ENCODE peak calls at places on chromosome 6, in six cellular contexts. F is IMR-90, S is H9, R is neuronal stem cell, X is mesendoderm, V is H1. A is an unnamed sample.

GRCh38 chr6:164379786-164380185 is 929.6 kb downstream of the C6orf118 start:
- DNase-seq in F (no peak), S (no peak), R (no peak), X (no peak), V (no peak), A (no peak)

GRCh38 chr6:81938991-81939773 is 186.7 kb upstream of the TENT5A start:
- DNase-seq in F (peak), S (no peak), R (no peak), X (peak), V (no peak), A (peak)

GRCh38 chr6:134574491-134574890 is 256.6 kb upstream of the SGK1 start:
- DNase-seq in F (no peak), S (no peak), R (no peak), X (no peak), V (no peak), A (no peak)

GRCh38 chr6:139676718-139677117 is 302.3 kb upstream of the CITED2 start:
- DNase-seq in F (no peak), S (no peak), R (no peak), X (peak), V (no peak), A (no peak)

GRCh38 chr6:14110001-14110818 is 7.4 kb upstream of the CD83 start:
- DNase-seq in F (no peak), S (no peak), R (no peak), X (no peak), V (no peak), A (no peak)

GRCh38 chr6:132511159-132511835 is 1.6 kb downstream of the STX7 start:
- DNase-seq in F (no peak), S (no peak), R (no peak), X (no peak), V (no peak), A (peak)

GRCh38 chr6:85726206-85726605 is 83.5 kb upstream of the SYNCRIP start:
- DNase-seq in F (no peak), S (no peak), R (peak), X (peak), V (no peak), A (no peak)

GRCh38 chr6:19465760-19466159 is 371.4 kb upstream of the ID4 start:
- DNase-seq in F (peak), S (no peak), R (no peak), X (no peak), V (no peak), A (peak)

GRCh38 chr6:89985744-89986493 is 91.7 kb downstream of the GJA10 start:
- DNase-seq in F (peak), S (no peak), R (peak), X (no peak), V (no peak), A (peak)

GRCh38 chr6:150734235-150734634 is 131.3 kb upstream of the MTHFD1L start:
- DNase-seq in F (no peak), S (no peak), R (no peak), X (no peak), V (no peak), A (no peak)

GRCh38 chr6:165717732-165718465 is 54.9 kb upstream of the PDE10A start:
- DNase-seq in F (peak), S (no peak), R (no peak), X (peak), V (no peak), A (peak)

GRCh38 chr6:122770835-122771601 is 8.5 kb upstream of the FABP7 start:
- DNase-seq in F (no peak), S (no peak), R (no peak), X (peak), V (no peak), A (no peak)

GRCh38 chr6:167548451-167548850 is 223.6 kb downstream of the TTLL2 start:
- DNase-seq in F (no peak), S (no peak), R (no peak), X (no peak), V (no peak), A (no peak)

GRCh38 chr6:146041282-146041681 is 12.4 kb downstream of the GRM1 start:
- DNase-seq in F (no peak), S (peak), R (no peak), X (peak), V (peak), A (peak)

GRCh38 chr6:30500421-30501069 is 11.2 kb downstream of the HLA-E start:
- DNase-seq in F (peak), S (no peak), R (no peak), X (no peak), V (no peak), A (peak)

GRCh38 chr6:147381734-147382133 is 126.8 kb upstream of the SAMD5 start:
- DNase-seq in F (peak), S (no peak), R (no peak), X (no peak), V (no peak), A (no peak)

GRCh38 chr6:21679761-21680265 is 86.3 kb downstream of the SOX4 start:
- DNase-seq in F (peak), S (no peak), R (no peak), X (peak), V (no peak), A (peak)

GRCh38 chr6:166757226-166758135 is 130.4 kb upstream of the RPS6KA2 start:
- DNase-seq in F (peak), S (no peak), R (no peak), X (peak), V (no peak), A (peak)

GRCh38 chr6:155108070-155108815 is 113.1 kb downstream of the TIAM2 start:
- DNase-seq in F (peak), S (no peak), R (no peak), X (peak), V (no peak), A (no peak)

GRCh38 chr6:155106456-155107107 is 111.5 kb downstream of the TIAM2 start:
- DNase-seq in F (no peak), S (no peak), R (no peak), X (no peak), V (no peak), A (no peak)

GRCh38 chr6:155112757-155113156 is 117.6 kb downstream of the TIAM2 start:
- DNase-seq in F (no peak), S (no peak), R (no peak), X (no peak), V (no peak), A (no peak)

GRCh38 chr6:155107432-155108069 is 112.4 kb downstream of the TIAM2 start:
- DNase-seq in F (no peak), S (no peak), R (no peak), X (no peak), V (no peak), A (no peak)

GRCh38 chr6:155110721-155111120 is 115.6 kb downstream of the TIAM2 start:
- DNase-seq in F (no peak), S (no peak), R (no peak), X (no peak), V (no peak), A (no peak)
- H3K18ac ChIP-seq in F (no peak), S (no peak), R (no peak), X (no peak), V (no peak), A (no peak)

GRCh38 chr6:108074359-108075144 is at the start of gene OSTM1:
- DNase-seq in F (peak), S (peak), R (peak), X (peak), V (peak), A (peak)
- H3K18ac ChIP-seq in F (peak), S (peak), R (peak), X (peak), V (peak), A (peak)

GRCh38 chr6:41640436-41640835 is 2.2 kb downstream of the MDFI start:
- DNase-seq in F (no peak), S (no peak), R (no peak), X (no peak), V (peak), A (no peak)
- H3K18ac ChIP-seq in F (no peak), S (no peak), R (peak), X (peak), V (peak), A (peak)

DNA sequence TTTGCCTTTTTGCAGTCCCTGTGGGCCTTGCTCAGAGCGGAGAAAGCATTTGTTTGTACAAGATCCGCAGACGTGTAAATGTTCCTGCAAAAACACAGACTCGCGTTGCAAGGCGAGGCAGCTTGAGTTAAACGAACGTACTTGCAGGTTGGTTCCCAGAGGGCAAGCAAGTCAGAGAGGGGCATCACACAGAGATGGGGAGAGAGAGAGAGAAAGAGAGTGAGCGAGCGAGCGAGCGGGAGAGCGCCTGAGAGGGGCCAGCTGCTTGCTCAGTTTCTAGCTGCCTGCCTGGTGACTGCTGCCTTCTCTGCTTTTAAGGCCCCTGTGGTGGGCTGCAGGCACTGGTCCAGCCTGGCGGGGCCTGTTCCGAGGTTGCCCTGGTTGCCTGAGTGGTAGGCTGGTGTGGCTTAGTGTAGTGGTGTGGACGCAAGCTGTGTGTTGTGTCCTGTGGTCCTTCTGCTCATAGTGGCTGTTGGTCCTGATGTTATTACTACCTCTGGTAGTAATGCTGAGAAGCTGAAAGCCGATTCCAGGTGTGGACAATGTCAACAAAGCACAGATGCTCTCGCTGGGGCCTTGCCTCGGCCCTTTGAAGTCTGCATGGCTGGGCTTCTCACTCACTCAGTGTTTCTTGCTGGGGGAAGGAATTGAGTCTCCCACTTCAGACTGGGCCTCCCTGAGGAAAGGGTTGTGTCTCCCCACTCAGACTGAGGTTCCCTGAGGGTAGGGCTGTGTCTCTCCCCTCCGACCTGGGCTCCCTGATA is 12.1 kb downstream of the VEGFA start:
- DNase-seq in F (no peak), S (no peak), R (no peak), X (no peak), V (no peak), A (no peak)
- H3K18ac ChIP-seq in F (no peak), S (no peak), R (no peak), X (no peak), V (no peak), A (no peak)

DNA sequence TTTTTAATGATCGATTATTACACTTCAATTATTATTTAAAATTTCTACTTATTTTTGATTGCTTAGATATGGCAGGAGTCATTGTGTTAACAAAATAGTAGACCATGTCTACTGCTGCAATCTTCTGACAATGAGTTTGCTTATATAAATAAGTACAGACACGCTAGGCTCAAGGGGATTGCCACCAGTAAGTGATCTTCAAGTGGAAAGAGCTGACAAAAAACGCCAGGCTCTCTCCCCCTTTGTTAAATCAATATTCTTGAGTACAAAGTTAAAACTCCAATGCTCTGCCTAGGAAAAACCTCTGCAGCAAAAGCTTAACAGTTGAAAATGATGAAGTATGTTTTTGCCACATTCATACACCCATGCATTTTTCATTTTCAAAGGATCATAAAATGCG is 738.1 kb downstream of the HDGFL1 start:
- DNase-seq in F (no peak), S (no peak), R (no peak), X (no peak), V (no peak), A (no peak)
- H3K18ac ChIP-seq in F (no peak), S (no peak), R (no peak), X (no peak), V (no peak), A (no peak)

DNA sequence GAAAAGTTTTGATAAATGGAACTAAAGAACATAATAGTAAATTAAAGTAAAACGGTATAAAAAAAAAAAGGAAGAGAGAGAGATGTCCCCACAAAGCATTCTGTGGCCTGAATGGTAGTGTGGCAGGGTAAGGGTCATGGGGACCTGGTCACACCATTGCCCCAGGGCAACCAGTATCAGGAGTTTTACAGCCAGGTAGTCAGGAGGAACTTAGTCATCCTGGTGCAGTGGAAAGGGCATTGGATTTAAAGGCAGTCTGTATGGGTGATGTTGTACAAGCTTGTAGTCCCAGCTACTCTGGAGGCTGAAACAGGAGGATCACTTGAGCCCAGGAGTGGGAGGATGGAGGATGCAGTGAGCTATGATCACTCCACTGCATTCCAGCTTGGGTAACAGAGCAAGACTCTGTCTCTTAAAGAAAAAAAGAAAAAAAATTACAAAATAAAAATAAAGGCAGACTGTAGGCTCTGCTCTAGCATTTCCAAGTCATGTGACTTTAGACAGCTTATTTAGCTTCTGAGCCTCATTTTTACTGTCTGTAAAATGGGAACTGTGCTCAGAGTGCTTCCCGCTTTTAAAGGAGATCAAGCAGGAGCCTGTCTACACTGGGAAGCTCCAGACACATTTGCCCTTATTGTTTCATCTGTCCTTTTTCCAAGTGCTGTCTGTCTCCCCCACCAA is 112.8 kb upstream of the ARMC2 start:
- DNase-seq in F (no peak), S (no peak), R (no peak), X (no peak), V (no peak), A (no peak)
- H3K18ac ChIP-seq in F (peak), S (no peak), R (no peak), X (no peak), V (no peak), A (no peak)

GRCh38 chr6:156689656-156690055 is 87.5 kb upstream of the ARID1B start:
- DNase-seq in F (no peak), S (no peak), R (no peak), X (no peak), V (no peak), A (no peak)

GRCh38 chr6:156687875-156688549 is 89.2 kb upstream of the ARID1B start:
- DNase-seq in F (peak), S (peak), R (peak), X (peak), V (peak), A (peak)

GRCh38 chr6:156686940-156687874 is 90.0 kb upstream of the ARID1B start:
- DNase-seq in F (peak), S (peak), R (peak), X (peak), V (peak), A (peak)

GRCh38 chr6:156685823-156686428 is 91.3 kb upstream of the ARID1B start:
- DNase-seq in F (no peak), S (no peak), R (no peak), X (no peak), V (no peak), A (no peak)

GRCh38 chr6:156686429-156686939 is 90.7 kb upstream of the ARID1B start:
- DNase-seq in F (peak), S (peak), R (no peak), X (peak), V (no peak), A (no peak)
- H3K18ac ChIP-seq in F (peak), S (peak), R (no peak), X (peak), V (peak), A (peak)

GRCh38 chr6:78867370-78868040 is at the start of gene IRAK1BP1:
- DNase-seq in F (peak), S (peak), R (peak), X (peak), V (peak), A (peak)
- H3K18ac ChIP-seq in F (peak), S (peak), R (peak), X (peak), V (peak), A (peak)

GRCh38 chr6:43173496-43174262 is 2.6 kb downstream of the SRF start:
- DNase-seq in F (no peak), S (no peak), R (no peak), X (no peak), V (no peak), A (peak)
- H3K18ac ChIP-seq in F (peak), S (peak), R (peak), X (no peak), V (no peak), A (peak)